ENCODE peak calls at places on chromosomes 11 and 22, in six cellular contexts. One of them, this sample, is unnamed.

GRCh38 chr11:2998073-2998850 is 6.1 kb upstream of the NAP1L4 start:
- DNase-seq in stomach: peak; percentile 68
- DNase-seq in B cell: no peak
- DNase-seq in activated CD8-positive, alpha-beta T cell treated with anti-CD3 and anti-CD28 coated beads for 36 hours: no peak
- DNase-seq in OCI-LY7: no peak
- DNase-seq in hepatocyte: no peak
- DNase-seq in this sample: no peak

GRCh38 chr11:17607572-17608570 is 60.8 kb downstream of the OTOG start:
- DNase-seq in stomach: no peak
- DNase-seq in B cell: no peak
- DNase-seq in activated CD8-positive, alpha-beta T cell treated with anti-CD3 and anti-CD28 coated beads for 36 hours: no peak
- DNase-seq in OCI-LY7: no peak
- DNase-seq in hepatocyte: no peak
- DNase-seq in this sample: no peak

GRCh38 chr11:24623121-24623520 is 126.3 kb downstream of the LUZP2 start:
- DNase-seq in stomach: no peak
- DNase-seq in B cell: no peak
- DNase-seq in activated CD8-positive, alpha-beta T cell treated with anti-CD3 and anti-CD28 coated beads for 36 hours: no peak
- DNase-seq in OCI-LY7: no peak
- DNase-seq in hepatocyte: no peak
- DNase-seq in this sample: no peak

GRCh38 chr11:15569626-15570025 is 454.9 kb downstream of the INSC start:
- DNase-seq in stomach: no peak
- DNase-seq in B cell: no peak
- DNase-seq in activated CD8-positive, alpha-beta T cell treated with anti-CD3 and anti-CD28 coated beads for 36 hours: no peak
- DNase-seq in OCI-LY7: no peak
- DNase-seq in hepatocyte: no peak
- DNase-seq in this sample: no peak

GRCh38 chr11:106989056-106989455 is 29.2 kb downstream of the GUCY1A2 start:
- DNase-seq in stomach: no peak
- DNase-seq in B cell: no peak
- DNase-seq in activated CD8-positive, alpha-beta T cell treated with anti-CD3 and anti-CD28 coated beads for 36 hours: no peak
- DNase-seq in OCI-LY7: no peak
- DNase-seq in hepatocyte: no peak
- DNase-seq in this sample: no peak

GRCh38 chr11:45688472-45689033 is 23.1 kb upstream of the CHST1 start:
- DNase-seq in stomach: no peak
- DNase-seq in B cell: no peak
- DNase-seq in activated CD8-positive, alpha-beta T cell treated with anti-CD3 and anti-CD28 coated beads for 36 hours: no peak
- DNase-seq in OCI-LY7: no peak
- DNase-seq in hepatocyte: no peak
- DNase-seq in this sample: peak; percentile 41

GRCh38 chr11:102724904-102725515 is at the start of gene MMP8:
- DNase-seq in stomach: no peak
- DNase-seq in B cell: no peak
- DNase-seq in activated CD8-positive, alpha-beta T cell treated with anti-CD3 and anti-CD28 coated beads for 36 hours: no peak
- DNase-seq in OCI-LY7: no peak
- DNase-seq in hepatocyte: no peak
- DNase-seq in this sample: no peak

GRCh38 chr11:60753309-60753708 is 3.4 kb upstream of the MS4A15 start:
- DNase-seq in stomach: no peak
- DNase-seq in B cell: no peak
- DNase-seq in activated CD8-positive, alpha-beta T cell treated with anti-CD3 and anti-CD28 coated beads for 36 hours: no peak
- DNase-seq in OCI-LY7: no peak
- DNase-seq in hepatocyte: no peak
- DNase-seq in this sample: no peak

GRCh38 chr11:125926682-125927081 is 19.2 kb upstream of the VSIG10L2 start:
- DNase-seq in stomach: no peak
- DNase-seq in B cell: no peak
- DNase-seq in activated CD8-positive, alpha-beta T cell treated with anti-CD3 and anti-CD28 coated beads for 36 hours: no peak
- DNase-seq in OCI-LY7: no peak
- DNase-seq in hepatocyte: no peak
- DNase-seq in this sample: peak; percentile 47

GRCh38 chr11:40513281-40513680 is 946.2 kb downstream of the LRRC4C start:
- DNase-seq in stomach: no peak
- DNase-seq in B cell: no peak
- DNase-seq in activated CD8-positive, alpha-beta T cell treated with anti-CD3 and anti-CD28 coated beads for 36 hours: no peak
- DNase-seq in OCI-LY7: no peak
- DNase-seq in hepatocyte: no peak
- DNase-seq in this sample: no peak

GRCh38 chr11:131674051-131674755 is 303.8 kb downstream of the NTM start:
- DNase-seq in stomach: peak; percentile 71
- DNase-seq in B cell: no peak
- DNase-seq in activated CD8-positive, alpha-beta T cell treated with anti-CD3 and anti-CD28 coated beads for 36 hours: peak; percentile 69
- DNase-seq in OCI-LY7: peak; percentile 44
- DNase-seq in hepatocyte: peak; percentile 92
- DNase-seq in this sample: no peak

GRCh38 chr22:38144025-38144405 is 33.5 kb upstream of the BAIAP2L2 start:
- DNase-seq in stomach: no peak
- DNase-seq in B cell: no peak
- DNase-seq in activated CD8-positive, alpha-beta T cell treated with anti-CD3 and anti-CD28 coated beads for 36 hours: no peak
- DNase-seq in OCI-LY7: no peak
- DNase-seq in hepatocyte: no peak
- DNase-seq in this sample: no peak

GRCh38 chr22:36225333-36225922 is 13.9 kb downstream of the APOL2 start:
- DNase-seq in stomach: no peak
- DNase-seq in B cell: no peak
- DNase-seq in activated CD8-positive, alpha-beta T cell treated with anti-CD3 and anti-CD28 coated beads for 36 hours: no peak
- DNase-seq in OCI-LY7: no peak
- DNase-seq in hepatocyte: no peak
- DNase-seq in this sample: no peak

GRCh38 chr11:16603890-16604783 is 134.3 kb upstream of the C11orf58 start:
- DNase-seq in stomach: peak; percentile 35
- DNase-seq in B cell: no peak
- DNase-seq in activated CD8-positive, alpha-beta T cell treated with anti-CD3 and anti-CD28 coated beads for 36 hours: no peak
- DNase-seq in OCI-LY7: no peak
- DNase-seq in hepatocyte: peak; percentile 68
- DNase-seq in this sample: peak; percentile 74

GRCh38 chr11:12174145-12175143 is 64.1 kb downstream of the MICAL2 start:
- DNase-seq in stomach: no peak
- DNase-seq in B cell: no peak
- DNase-seq in activated CD8-positive, alpha-beta T cell treated with anti-CD3 and anti-CD28 coated beads for 36 hours: peak; percentile 35
- DNase-seq in OCI-LY7: no peak
- DNase-seq in hepatocyte: no peak
- DNase-seq in this sample: no peak

GRCh38 chr11:132650969-132651720 is 881.2 kb downstream of the OPCML start:
- DNase-seq in stomach: no peak
- DNase-seq in B cell: no peak
- DNase-seq in activated CD8-positive, alpha-beta T cell treated with anti-CD3 and anti-CD28 coated beads for 36 hours: no peak
- DNase-seq in OCI-LY7: no peak
- DNase-seq in hepatocyte: no peak
- DNase-seq in this sample: no peak

DNA sequence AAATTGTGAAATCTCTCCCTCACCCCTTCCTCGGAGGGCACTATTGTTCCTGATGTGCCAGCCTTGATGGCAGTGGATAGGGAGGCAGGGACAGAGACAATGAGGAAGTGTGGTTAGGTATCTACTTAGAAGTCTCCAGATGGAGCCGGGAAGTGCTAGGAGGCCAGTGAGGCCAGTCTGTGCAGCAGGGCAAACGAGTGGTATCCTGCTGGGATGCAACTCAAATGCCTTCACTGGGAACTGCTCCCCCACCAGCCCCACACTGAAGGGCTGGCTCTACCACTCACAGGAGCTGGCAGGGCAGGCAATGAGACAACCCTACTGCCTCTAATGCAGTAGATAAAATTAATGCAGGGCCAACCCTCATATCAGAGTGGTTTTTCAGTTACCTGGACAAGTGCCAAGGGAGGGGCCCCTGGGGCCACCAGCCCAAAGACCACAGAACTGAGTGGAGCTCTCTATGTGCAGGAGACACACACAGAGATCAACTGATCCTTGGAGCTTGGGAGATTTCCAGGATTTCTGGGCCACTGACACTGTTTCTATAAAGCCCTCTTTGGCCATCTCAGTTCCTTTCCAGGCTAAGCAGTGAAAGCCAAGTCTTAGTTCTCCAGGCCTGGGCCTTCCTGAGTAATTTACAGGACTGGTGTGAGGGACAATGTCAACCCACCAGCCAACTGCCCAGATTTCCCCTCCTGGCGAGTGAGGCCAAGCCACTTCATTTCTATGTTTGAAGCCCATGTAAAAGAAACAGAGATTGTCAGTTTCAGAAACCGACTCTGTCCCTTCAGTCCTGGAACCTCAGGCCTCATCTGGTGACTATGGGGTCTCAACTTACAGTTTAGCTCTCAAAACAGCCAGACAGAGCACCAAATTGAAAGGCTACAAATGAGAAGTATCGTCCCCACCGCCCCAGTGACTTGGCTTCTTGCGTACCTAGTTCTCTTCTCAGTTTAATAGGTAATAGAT is 4.1 kb downstream of the MIF start:
- DNase-seq in stomach: no peak
- DNase-seq in B cell: no peak
- DNase-seq in activated CD8-positive, alpha-beta T cell treated with anti-CD3 and anti-CD28 coated beads for 36 hours: no peak
- DNase-seq in OCI-LY7: no peak
- DNase-seq in hepatocyte: no peak
- DNase-seq in this sample: no peak
- TF ChIP-seq CTCF in stomach: no peak
- TF ChIP-seq CTCF in B cell: no peak
- TF ChIP-seq CTCF in activated CD8-positive, alpha-beta T cell treated with anti-CD3 and anti-CD28 coated beads for 36 hours: no peak
- TF ChIP-seq CTCF in OCI-LY7: no peak
- TF ChIP-seq CTCF in hepatocyte: no peak
- TF ChIP-seq CTCF in this sample: no peak

DNA sequence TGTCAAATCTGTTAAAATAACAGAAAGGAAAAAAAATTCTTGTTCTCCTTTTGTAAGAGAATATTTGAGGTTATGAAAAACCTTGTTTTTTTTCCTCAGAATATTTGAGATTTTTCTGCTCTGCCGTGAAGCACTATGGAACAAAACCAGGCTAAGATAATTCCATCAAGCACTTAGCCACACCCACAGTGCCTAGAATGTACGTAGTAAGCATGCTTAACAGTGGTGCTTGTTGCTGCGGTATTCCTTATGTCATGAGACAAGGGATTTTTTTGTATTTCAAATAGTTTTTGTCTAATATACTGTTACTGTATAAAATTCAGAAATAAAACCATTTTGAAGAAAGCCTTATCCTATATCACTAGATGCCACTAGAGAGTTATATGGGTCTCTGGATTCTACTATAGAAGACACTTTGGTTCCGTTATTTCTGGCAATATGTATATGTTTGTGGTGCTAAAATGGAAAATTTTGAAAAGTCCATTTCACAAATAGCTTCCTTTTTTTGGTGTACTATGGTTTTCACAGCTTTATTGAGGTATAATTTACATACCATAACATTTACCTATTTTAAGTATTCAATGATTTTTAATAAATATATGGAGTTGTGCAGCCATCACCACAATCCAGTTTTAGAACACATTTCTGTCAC is 23.7 kb downstream of the PDHX start:
- DNase-seq in stomach: no peak
- DNase-seq in B cell: no peak
- DNase-seq in activated CD8-positive, alpha-beta T cell treated with anti-CD3 and anti-CD28 coated beads for 36 hours: no peak
- DNase-seq in OCI-LY7: no peak
- DNase-seq in hepatocyte: no peak
- DNase-seq in this sample: no peak
- TF ChIP-seq CTCF in stomach: no peak
- TF ChIP-seq CTCF in B cell: peak; percentile 36
- TF ChIP-seq CTCF in activated CD8-positive, alpha-beta T cell treated with anti-CD3 and anti-CD28 coated beads for 36 hours: no peak
- TF ChIP-seq CTCF in OCI-LY7: peak; percentile 37
- TF ChIP-seq CTCF in hepatocyte: peak; percentile 12
- TF ChIP-seq CTCF in this sample: no peak

GRCh38 chr11:58905716-58906547 is 33.4 kb upstream of the GLYATL1 start:
- DNase-seq in stomach: peak; percentile 50
- DNase-seq in B cell: no peak
- DNase-seq in activated CD8-positive, alpha-beta T cell treated with anti-CD3 and anti-CD28 coated beads for 36 hours: no peak
- DNase-seq in OCI-LY7: no peak
- DNase-seq in hepatocyte: peak; percentile 84
- DNase-seq in this sample: no peak
- TF ChIP-seq CTCF in stomach: no peak
- TF ChIP-seq CTCF in B cell: no peak
- TF ChIP-seq CTCF in activated CD8-positive, alpha-beta T cell treated with anti-CD3 and anti-CD28 coated beads for 36 hours: no peak
- TF ChIP-seq CTCF in OCI-LY7: no peak
- TF ChIP-seq CTCF in hepatocyte: peak; percentile 46
- TF ChIP-seq CTCF in this sample: no peak

DNA sequence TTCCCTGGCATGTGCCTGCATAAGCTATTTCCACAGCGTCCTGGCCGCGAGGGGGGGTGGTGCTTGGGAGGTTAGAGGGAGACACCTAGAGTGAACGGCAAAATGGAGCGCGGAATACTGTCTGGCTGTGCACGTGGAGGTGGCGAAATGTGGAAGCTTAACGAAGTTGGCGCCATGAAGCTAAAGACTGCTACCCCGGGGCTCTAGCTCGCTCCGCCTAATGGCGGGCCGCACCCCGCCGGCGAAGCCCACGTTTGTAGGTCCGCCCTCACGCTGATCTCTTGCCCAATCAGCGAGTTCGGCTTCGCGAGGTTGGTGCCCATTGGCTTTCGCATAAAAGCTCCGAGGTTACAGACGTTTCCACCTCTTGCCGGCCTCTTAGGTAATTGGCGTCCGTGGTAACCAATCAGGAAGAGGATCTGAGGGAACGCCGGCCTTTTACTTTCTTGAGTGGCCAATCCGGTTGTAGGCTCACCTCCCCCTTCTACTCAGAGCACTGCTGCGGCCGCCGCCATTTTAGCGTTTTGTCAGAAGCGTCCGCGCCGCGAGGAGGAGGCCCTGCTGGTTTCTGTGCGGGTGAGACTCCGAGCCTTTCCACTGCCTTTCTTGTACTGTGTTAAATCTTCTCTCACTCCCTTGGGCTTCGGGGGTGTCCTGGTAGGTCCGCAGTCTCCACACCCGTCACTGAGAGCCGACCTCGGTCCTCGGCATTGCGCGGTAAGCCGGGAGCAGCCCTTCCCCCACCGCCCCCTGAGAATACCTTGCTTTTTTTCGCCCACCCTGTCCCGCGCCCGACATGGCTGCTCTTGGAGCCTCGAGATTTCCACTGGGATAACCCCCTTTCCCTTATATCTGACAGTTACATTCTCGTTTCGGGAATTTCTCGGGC is at the start of gene RBM4:
- DNase-seq in stomach: peak; percentile 98
- DNase-seq in B cell: peak; percentile 98
- DNase-seq in activated CD8-positive, alpha-beta T cell treated with anti-CD3 and anti-CD28 coated beads for 36 hours: peak; percentile 99
- DNase-seq in OCI-LY7: peak; percentile 100
- DNase-seq in hepatocyte: peak; percentile 99
- DNase-seq in this sample: peak; percentile 97
- TF ChIP-seq CTCF in stomach: no peak
- TF ChIP-seq CTCF in B cell: peak; percentile 10
- TF ChIP-seq CTCF in activated CD8-positive, alpha-beta T cell treated with anti-CD3 and anti-CD28 coated beads for 36 hours: no peak
- TF ChIP-seq CTCF in OCI-LY7: peak; percentile 29
- TF ChIP-seq CTCF in hepatocyte: no peak
- TF ChIP-seq CTCF in this sample: peak; percentile 37

GRCh38 chr22:29288837-29289236 is 17.6 kb upstream of the GAS2L1 start:
- DNase-seq in stomach: no peak
- DNase-seq in B cell: no peak
- DNase-seq in activated CD8-positive, alpha-beta T cell treated with anti-CD3 and anti-CD28 coated beads for 36 hours: no peak
- DNase-seq in OCI-LY7: no peak
- DNase-seq in hepatocyte: no peak
- DNase-seq in this sample: no peak

GRCh38 chr22:29290061-29290460 is 16.4 kb upstream of the GAS2L1 start:
- DNase-seq in stomach: no peak
- DNase-seq in B cell: no peak
- DNase-seq in activated CD8-positive, alpha-beta T cell treated with anti-CD3 and anti-CD28 coated beads for 36 hours: no peak
- DNase-seq in OCI-LY7: no peak
- DNase-seq in hepatocyte: no peak
- DNase-seq in this sample: no peak

GRCh38 chr22:29292379-29292778 is 14.1 kb upstream of the GAS2L1 start:
- DNase-seq in stomach: no peak
- DNase-seq in B cell: no peak
- DNase-seq in activated CD8-positive, alpha-beta T cell treated with anti-CD3 and anti-CD28 coated beads for 36 hours: no peak
- DNase-seq in OCI-LY7: no peak
- DNase-seq in hepatocyte: no peak
- DNase-seq in this sample: no peak

GRCh38 chr22:29291215-29291614 is 15.2 kb upstream of the GAS2L1 start:
- DNase-seq in stomach: no peak
- DNase-seq in B cell: no peak
- DNase-seq in activated CD8-positive, alpha-beta T cell treated with anti-CD3 and anti-CD28 coated beads for 36 hours: no peak
- DNase-seq in OCI-LY7: no peak
- DNase-seq in hepatocyte: no peak
- DNase-seq in this sample: no peak
- TF ChIP-seq CTCF in stomach: no peak
- TF ChIP-seq CTCF in B cell: no peak
- TF ChIP-seq CTCF in activated CD8-positive, alpha-beta T cell treated with anti-CD3 and anti-CD28 coated beads for 36 hours: no peak
- TF ChIP-seq CTCF in OCI-LY7: no peak
- TF ChIP-seq CTCF in hepatocyte: no peak
- TF ChIP-seq CTCF in this sample: no peak